ENCODE peak calls at places on chromosomes 2 and 18, in seven cellular contexts. T is K562, A is HCT116, N is HepG2, F is GM12878, V is SK-N-SH, C is H1. Z is an unnamed sample.

GRCh38 chr2:10495988-10496313 is 47.8 kb upstream of the ODC1 start:
- DNase-seq in C (peak), F (no peak), A (no peak), T (no peak), V (no peak), N (no peak), Z (no peak)

GRCh38 chr18:50817898-50818250 is 1.9 kb downstream of the MRO start:
- DNase-seq in C (no peak), A (no peak), N (no peak), F (no peak), T (no peak), V (no peak), Z (no peak)

GRCh38 chr2:2325538-2325937 is 5.5 kb downstream of the MYT1L start:
- DNase-seq in V (peak), F (no peak), T (no peak), C (no peak), A (no peak), N (no peak), Z (no peak)

GRCh38 chr2:239316562-239317465 is 84.0 kb downstream of the HDAC4 start:
- DNase-seq in F (no peak), T (peak), N (no peak), V (no peak), A (no peak), C (peak), Z (no peak)

GRCh38 chr2:160338891-160339290 is 138.8 kb upstream of the ITGB6 start:
- DNase-seq in N (no peak), V (no peak), T (no peak), A (no peak), C (no peak), F (no peak), Z (no peak)

GRCh38 chr2:72848436-72848835 is 22.6 kb upstream of the EXOC6B start:
- DNase-seq in F (no peak), C (no peak), N (no peak), T (no peak), V (no peak), A (no peak), Z (no peak)

GRCh38 chr18:79825913-79826312 is 28.2 kb downstream of the KCNG2 start:
- DNase-seq in F (no peak), C (peak), N (no peak), V (no peak), A (no peak), T (no peak), Z (no peak)

GRCh38 chr18:58337688-58338087 is 291.2 kb downstream of the ALPK2 start:
- DNase-seq in C (no peak), N (no peak), A (no peak), T (no peak), F (no peak), V (no peak), Z (no peak)

GRCh38 chr18:79933765-79934164 is 17.7 kb downstream of the SLC66A2 start:
- DNase-seq in V (no peak), T (no peak), A (no peak), N (peak), C (peak), F (no peak), Z (no peak)

GRCh38 chr2:37357461-37358008 is 13.1 kb downstream of the QPCT start:
- DNase-seq in N (no peak), A (no peak), V (no peak), C (no peak), F (no peak), T (no peak), Z (no peak)

GRCh38 chr18:43129946-43130523 is 14.6 kb upstream of the RIT2 start:
- DNase-seq in A (no peak), N (no peak), F (no peak), V (peak), C (no peak), T (no peak), Z (peak)

GRCh38 chr2:132969371-132969985 is 299.5 kb upstream of the LYPD1 start:
- DNase-seq in V (no peak), N (no peak), C (no peak), T (no peak), A (no peak), F (no peak), Z (no peak)

GRCh38 chr2:241506793-241507429 is 1.5 kb downstream of the STK25 start:
- DNase-seq in A (no peak), N (no peak), C (no peak), F (no peak), T (peak), V (no peak), Z (no peak)

GRCh38 chr2:176781570-176782217 is 430.9 kb upstream of the HNRNPA3 start:
- DNase-seq in V (no peak), F (no peak), A (no peak), T (no peak), C (no peak), N (no peak), Z (no peak)

GRCh38 chr2:178787934-178788333 is 19.3 kb downstream of the TTN start:
- DNase-seq in F (no peak), A (no peak), N (no peak), T (no peak), V (no peak), C (no peak), Z (no peak)

GRCh38 chr2:220533485-220533884 is 906.1 kb downstream of the SLC4A3 start:
- DNase-seq in A (peak), F (peak), T (peak), N (peak), V (peak), C (no peak), Z (peak)

GRCh38 chr2:17899871-17900270 is 21.4 kb downstream of the KCNS3 start:
- DNase-seq in A (no peak), T (no peak), V (no peak), N (no peak), C (no peak), F (no peak), Z (no peak)

GRCh38 chr2:104043864-104044263 is 810.1 kb upstream of the POU3F3 start:
- DNase-seq in N (no peak), V (no peak), T (no peak), C (no peak), A (no peak), F (no peak), Z (peak)

GRCh38 chr2:151251012-151251411 is 10.7 kb downstream of the RBM43 start:
- DNase-seq in V (no peak), T (no peak), A (no peak), C (no peak), N (no peak), F (no peak), Z (no peak)

GRCh38 chr2:151247432-151247831 is 14.2 kb downstream of the RBM43 start:
- DNase-seq in T (no peak), C (no peak), V (no peak), N (no peak), F (no peak), A (no peak), Z (no peak)

GRCh38 chr2:151243468-151243867 is 18.2 kb downstream of the RBM43 start:
- DNase-seq in T (no peak), A (no peak), N (no peak), V (no peak), C (no peak), F (no peak), Z (no peak)

GRCh38 chr2:151241224-151241623 is 20.4 kb downstream of the RBM43 start:
- DNase-seq in V (no peak), A (no peak), N (no peak), T (no peak), C (no peak), F (no peak), Z (no peak)

GRCh38 chr2:151246152-151246551 is 15.5 kb downstream of the RBM43 start:
- DNase-seq in V (no peak), N (no peak), F (no peak), C (no peak), A (no peak), T (no peak), Z (no peak)
- TF ChIP-seq JUND in V (no peak), N (no peak), F (no peak), C (no peak), A (no peak), T (no peak), Z (no peak)

DNA sequence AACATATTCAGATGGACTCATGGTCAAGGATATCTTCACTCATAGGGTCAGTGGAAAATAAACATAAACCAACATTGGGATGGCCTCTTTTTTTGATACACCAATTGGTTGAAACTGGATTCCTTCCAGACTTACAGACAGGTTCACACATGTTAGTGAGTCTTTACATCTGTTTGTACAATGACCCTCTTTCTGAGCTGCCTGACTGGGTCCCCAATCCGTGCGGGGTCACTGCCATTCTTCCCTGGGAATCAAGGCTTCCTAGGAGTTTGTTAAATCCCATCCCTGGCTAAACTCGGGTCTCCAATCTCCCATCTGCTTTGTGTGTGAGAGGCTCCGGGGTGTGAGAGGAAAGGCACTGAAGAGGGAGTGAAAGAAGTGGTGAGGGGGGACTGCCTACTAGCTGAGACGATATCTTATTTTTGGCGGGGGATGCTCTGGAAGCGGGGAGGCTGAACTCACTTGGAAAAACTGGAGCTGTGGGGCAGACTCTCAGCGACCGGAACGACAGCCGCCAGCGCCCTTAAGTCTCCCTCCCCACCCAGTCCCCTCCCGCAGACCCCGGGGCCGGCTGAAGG is 487 bp downstream of the STARD6 start:
- DNase-seq in F (no peak), T (no peak), V (no peak), A (no peak), C (no peak), N (no peak), Z (peak)
- TF ChIP-seq JUND in F (no peak), T (no peak), V (no peak), A (no peak), C (no peak), N (no peak), Z (no peak)

GRCh38 chr2:196068271-196069209 is at the start of gene DNAH7:
- DNase-seq in C (peak), T (peak), V (peak), N (peak), F (peak), A (peak), Z (peak)

GRCh38 chr2:196063773-196064172 is 4.9 kb downstream of the DNAH7 start:
- DNase-seq in N (no peak), T (no peak), A (no peak), C (no peak), F (no peak), V (no peak), Z (no peak)

DNA sequence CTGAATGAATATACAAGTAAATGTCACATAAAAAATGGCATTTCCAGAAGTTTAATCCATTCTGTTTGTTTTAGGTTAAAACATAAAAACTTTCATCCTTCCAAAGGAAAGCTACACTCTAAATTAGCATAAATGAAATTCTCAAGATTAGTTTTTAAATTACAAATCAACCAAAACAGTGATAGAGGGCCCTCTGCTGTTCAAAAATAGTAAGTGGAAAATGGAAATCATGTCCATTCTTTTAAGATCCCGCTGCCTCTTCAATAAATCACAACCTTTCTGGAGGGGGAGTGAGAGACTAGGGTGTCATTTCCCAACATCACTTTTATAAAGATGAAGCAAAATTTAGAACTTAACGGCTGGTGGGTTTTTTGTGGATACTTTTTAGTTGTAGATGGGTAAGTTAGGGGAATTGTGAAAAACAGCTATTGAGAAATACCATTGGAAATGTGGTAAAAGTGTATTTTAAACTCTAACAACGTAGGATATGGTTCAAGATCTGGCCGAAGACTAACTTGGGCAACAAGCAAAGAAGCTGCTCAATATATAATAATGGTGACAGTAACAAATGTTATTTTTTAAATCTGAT is 1.7 kb downstream of the DNAH7 start:
- DNase-seq in A (peak), C (no peak), N (no peak), V (peak), F (no peak), T (peak), Z (peak)
- TF ChIP-seq JUND in A (no peak), C (no peak), N (no peak), V (no peak), F (no peak), T (no peak), Z (no peak)

DNA sequence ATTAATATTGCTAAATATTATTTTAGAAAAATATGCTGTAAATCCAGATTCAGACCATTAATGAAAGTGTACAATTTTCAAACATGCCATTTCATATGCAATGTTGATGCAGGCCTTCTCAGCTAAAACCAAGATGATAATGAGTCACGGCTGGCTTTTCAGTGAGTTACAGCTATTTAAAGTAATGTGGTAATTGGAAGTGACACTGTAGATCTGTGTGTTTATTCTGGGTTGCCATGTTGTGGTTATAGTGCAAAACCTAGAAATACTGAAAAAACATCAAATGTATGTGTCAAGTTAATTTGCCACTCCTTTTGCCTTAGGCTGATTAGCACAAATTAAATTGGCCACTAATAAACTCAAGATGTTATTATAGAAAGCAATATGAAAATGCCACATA is 506.6 kb downstream of the ERBB4 start:
- DNase-seq in F (no peak), T (no peak), A (no peak), V (peak), C (no peak), N (no peak), Z (no peak)
- TF ChIP-seq JUND in F (no peak), T (no peak), A (no peak), V (peak), C (no peak), N (no peak), Z (no peak)